ENCODE peak calls at places on chromosomes 12 and 14, in seven cellular contexts. R is fibroblast of the aortic adventitia; Y is fibroblast of pulmonary artery; J is ovary; T is posterior vena cava; V is stimulated activated CD4-positive, alpha-beta T cell treated with anti-CD3 and anti-CD28 coated beads, Interleukin-2, amount 100 ng/mL, for 48 hours; P is choroid plexus epithelial cell. S is an unnamed sample.
A peak's percentile ranks its signal among the peaks of the same experiment; 100 is the strongest.

GRCh38 chr12:40312982-40313576 is 88.3 kb downstream of the LRRK2 start:
- DNase-seq in R (peak; percentile 74), Y (peak; percentile 57), J (no peak), T (no peak), V (no peak), P (peak; percentile 70), S (no peak)

GRCh38 chr12:6961278-6961694 is 9.2 kb downstream of the PHB2 start:
- DNase-seq in R (no peak), Y (peak; percentile 35), J (peak; percentile 69), T (peak; percentile 91), V (peak; percentile 84), P (no peak), S (peak; percentile 86)

GRCh38 chr14:71725802-71726638 is 206.2 kb upstream of the RGS6 start:
- DNase-seq in R (peak; percentile 85), Y (peak; percentile 85), J (no peak), T (no peak), V (no peak), P (peak; percentile 84), S (no peak)

GRCh38 chr12:13208533-13209278 is 12.2 kb downstream of the EMP1 start:
- DNase-seq in R (peak; percentile 53), Y (peak; percentile 67), J (no peak), T (no peak), V (no peak), P (peak; percentile 85), S (no peak)

GRCh38 chr14:38662781-38663180 is 406.9 kb upstream of the CLEC14A start:
- DNase-seq in R (no peak), Y (no peak), J (no peak), T (no peak), V (no peak), P (no peak), S (no peak)

GRCh38 chr12:359091-359490 is 30.0 kb downstream of the KDM5A start:
- DNase-seq in R (no peak), Y (no peak), J (no peak), T (no peak), V (no peak), P (no peak), S (no peak)

GRCh38 chr12:125089083-125089482 is 23.8 kb downstream of the AACS start:
- DNase-seq in R (no peak), Y (no peak), J (no peak), T (no peak), V (no peak), P (peak; percentile 92), S (no peak)

GRCh38 chr12:108611884-108612415 is 14.1 kb upstream of the TMEM119 start:
- DNase-seq in R (peak; percentile 78), Y (peak; percentile 56), J (no peak), T (no peak), V (peak; percentile 46), P (peak; percentile 72), S (no peak)

GRCh38 chr12:65822732-65823480 is 1.4 kb upstream of the HMGA2 start:
- DNase-seq in R (peak; percentile 65), Y (peak; percentile 78), J (peak; percentile 7), T (no peak), V (no peak), P (peak; percentile 83), S (no peak)

GRCh38 chr12:102800565-102800964 is 116.5 kb downstream of the PAH start:
- DNase-seq in R (no peak), Y (no peak), J (no peak), T (no peak), V (no peak), P (no peak), S (no peak)

GRCh38 chr14:56195727-56196126 is 77.5 kb downstream of the PELI2 start:
- DNase-seq in R (no peak), Y (no peak), J (peak; percentile 28), T (no peak), V (peak; percentile 13), P (peak; percentile 61), S (no peak)

GRCh38 chr12:92921877-92922276 is 7.2 kb downstream of the EEA1 start:
- DNase-seq in R (no peak), Y (no peak), J (no peak), T (no peak), V (no peak), P (no peak), S (no peak)

GRCh38 chr12:20142295-20142694 is 226.0 kb upstream of the PDE3A start:
- DNase-seq in R (no peak), Y (no peak), J (no peak), T (no peak), V (no peak), P (no peak), S (no peak)

GRCh38 chr14:42192659-42193425 is 586.2 kb downstream of the LRFN5 start:
- DNase-seq in R (peak; percentile 96), Y (peak; percentile 93), J (no peak), T (no peak), V (no peak), P (peak; percentile 82), S (no peak)

GRCh38 chr14:75126121-75126544 is 715 bp downstream of the NEK9 start:
- DNase-seq in R (no peak), Y (no peak), J (no peak), T (no peak), V (no peak), P (no peak), S (no peak)

GRCh38 chr14:35347323-35348043 is 55.3 kb downstream of the PSMA6 start:
- DNase-seq in R (no peak), Y (no peak), J (peak; percentile 31), T (peak; percentile 69), V (no peak), P (no peak), S (peak; percentile 52)

GRCh38 chr14:94748667-94749347 is 21.1 kb downstream of the GSC start:
- DNase-seq in R (no peak), Y (no peak), J (no peak), T (peak; percentile 32), V (no peak), P (peak; percentile 51), S (no peak)

GRCh38 chr12:13278249-13278787 is 81.8 kb downstream of the EMP1 start:
- DNase-seq in R (peak; percentile 66), Y (peak; percentile 73), J (peak; percentile 64), T (peak; percentile 92), V (peak; percentile 72), P (peak; percentile 75), S (peak; percentile 85)

GRCh38 chr14:100104523-100105300 is 39.5 kb downstream of the EVL start:
- DNase-seq in R (peak; percentile 45), Y (peak; percentile 27), J (no peak), T (no peak), V (no peak), P (peak; percentile 79), S (peak; percentile 55)

GRCh38 chr12:97639702-97640101 is 177.1 kb downstream of the RMST start:
- DNase-seq in R (no peak), Y (no peak), J (no peak), T (no peak), V (no peak), P (no peak), S (no peak)

GRCh38 chr12:46667547-46667946 is 158.2 kb downstream of the SLC38A4 start:
- DNase-seq in R (peak; percentile 70), Y (peak; percentile 37), J (no peak), T (no peak), V (no peak), P (peak; percentile 16), S (no peak)

GRCh38 chr12:130431176-130431575 is 93.5 kb downstream of the PIWIL1 start:
- DNase-seq in R (no peak), Y (no peak), J (no peak), T (no peak), V (no peak), P (no peak), S (peak; percentile 48)

GRCh38 chr12:27615331-27615891 is 80.8 kb upstream of the REP15 start:
- DNase-seq in R (peak; percentile 81), Y (peak; percentile 41), J (no peak), T (no peak), V (no peak), P (no peak), S (no peak)

GRCh38 chr12:131408036-131408365 is 302.9 kb upstream of the SFSWAP start:
- DNase-seq in R (no peak), Y (no peak), J (no peak), T (no peak), V (no peak), P (no peak), S (peak; percentile 58)

GRCh38 chr12:6319446-6319845 is 9.0 kb downstream of the PLEKHG6 start:
- DNase-seq in R (no peak), Y (no peak), J (no peak), T (no peak), V (no peak), P (no peak), S (no peak)

GRCh38 chr14:20986811-20987210 is 3.0 kb upstream of the METTL17 start:
- DNase-seq in R (peak; percentile 96), Y (peak; percentile 95), J (no peak), T (no peak), V (no peak), P (peak; percentile 98), S (no peak)